ENCODE peak calls at places on chromosomes 1 and 21, in six cellular contexts. X is central memory CD4-positive, alpha-beta T cell; I is EH; U is mesothelial cell of epicardium; M is activated T-helper 2 cell treated with anti-CD3 and anti-CD28 coated beads, Interferon-gamma antibody, Interleukin-2, Interleukin-4, amounts not matched to agents 10 μg/mL and 5 μg/mL and 100 μg/mL, durations not matched to agents 14 hours and 24 hours and 36 hours; O is GF-D8. N is an unnamed sample.

GRCh38 chr21:43634618-43635017 is 24.7 kb downstream of the HSF2BP start:
- DNase-seq in X (no peak), I (peak; percentile 72), U (no peak), M (no peak), O (no peak), N (no peak)

GRCh38 chr1:9872430-9873165 is 37.5 kb downstream of the CTNNBIP1 start:
- DNase-seq in X (no peak), I (no peak), U (no peak), M (no peak), O (no peak), N (no peak)

GRCh38 chr1:94178896-94179295 is 57.9 kb upstream of the ABCA4 start:
- DNase-seq in X (no peak), I (no peak), U (no peak), M (no peak), O (no peak), N (no peak)

GRCh38 chr1:90879281-90879680 is 142.6 kb downstream of the ZNF644 start:
- DNase-seq in X (no peak), I (peak; percentile 18), U (no peak), M (no peak), O (no peak), N (no peak)

GRCh38 chr1:28755701-28756100 is 19.0 kb downstream of the YTHDF2 start:
- DNase-seq in X (no peak), I (peak; percentile 64), U (no peak), M (no peak), O (no peak), N (no peak)

GRCh38 chr1:167618789-167619188 is 11.2 kb upstream of the RCSD1 start:
- DNase-seq in X (no peak), I (no peak), U (no peak), M (no peak), O (no peak), N (no peak)

GRCh38 chr1:154386643-154387352 is 18.3 kb upstream of the IL6R start:
- DNase-seq in X (peak; percentile 68), I (no peak), U (no peak), M (peak; percentile 32), O (no peak), N (peak; percentile 48)

GRCh38 chr21:38455403-38455802 is 42.9 kb downstream of the ERG start:
- DNase-seq in X (no peak), I (peak; percentile 83), U (no peak), M (no peak), O (no peak), N (no peak)

GRCh38 chr1:200535605-200536004 is 84.9 kb downstream of the KIF14 start:
- DNase-seq in X (no peak), I (peak; percentile 21), U (no peak), M (no peak), O (no peak), N (peak; percentile 6)

GRCh38 chr21:21688877-21689276 is 690.7 kb downstream of the NCAM2 start:
- DNase-seq in X (no peak), I (peak; percentile 43), U (no peak), M (no peak), O (no peak), N (no peak)

GRCh38 chr1:198391666-198392065 is 148.8 kb downstream of the ATP6V1G3 start:
- DNase-seq in X (no peak), I (no peak), U (no peak), M (no peak), O (no peak), N (no peak)

N was measured in CD4-positive, alpha-beta memory T cell.